ENCODE peak calls at places on chromosome 14, in seven cellular contexts. One of them, this sample, is unnamed.

GRCh38 chr14:100030441-100031153 is 34.6 kb upstream of the EVL start:
- DNase-seq in left lung: no peak
- DNase-seq in left ventricle myocardium inferior: no peak
- DNase-seq in esophagus squamous epithelium: no peak
- DNase-seq in tibial nerve: no peak
- DNase-seq in right atrium auricular region: no peak
- DNase-seq in CD8-positive, alpha-beta memory T cell: no peak
- DNase-seq in this sample: no peak

GRCh38 chr14:101118746-101119610 is 215.5 kb upstream of the RTL1 start:
- DNase-seq in right atrium auricular region: peak; percentile 54
- DNase-seq in CD8-positive, alpha-beta memory T cell: no peak
- DNase-seq in left lung: peak; percentile 76
- DNase-seq in esophagus squamous epithelium: no peak
- DNase-seq in left ventricle myocardium inferior: peak; percentile 43
- DNase-seq in tibial nerve: peak; percentile 54
- DNase-seq in this sample: no peak

GRCh38 chr14:54660712-54661111 is 93.8 kb downstream of the SAMD4A start:
- DNase-seq in left lung: no peak
- DNase-seq in esophagus squamous epithelium: no peak
- DNase-seq in tibial nerve: no peak
- DNase-seq in CD8-positive, alpha-beta memory T cell: no peak
- DNase-seq in right atrium auricular region: no peak
- DNase-seq in left ventricle myocardium inferior: no peak
- DNase-seq in this sample: no peak

GRCh38 chr14:34498684-34499412 is 36.8 kb upstream of the SPTSSA start:
- DNase-seq in left lung: no peak
- DNase-seq in tibial nerve: no peak
- DNase-seq in CD8-positive, alpha-beta memory T cell: no peak
- DNase-seq in right atrium auricular region: no peak
- DNase-seq in esophagus squamous epithelium: no peak
- DNase-seq in left ventricle myocardium inferior: no peak
- DNase-seq in this sample: no peak

GRCh38 chr14:96187216-96188050 is 17.2 kb upstream of the BDKRB2 start:
- DNase-seq in esophagus squamous epithelium: no peak
- DNase-seq in right atrium auricular region: no peak
- DNase-seq in tibial nerve: no peak
- DNase-seq in left ventricle myocardium inferior: no peak
- DNase-seq in CD8-positive, alpha-beta memory T cell: no peak
- DNase-seq in left lung: no peak
- DNase-seq in this sample: no peak

GRCh38 chr14:81313200-81313599 is 86.9 kb downstream of the STON2 start:
- DNase-seq in right atrium auricular region: no peak
- DNase-seq in tibial nerve: no peak
- DNase-seq in left ventricle myocardium inferior: no peak
- DNase-seq in left lung: no peak
- DNase-seq in esophagus squamous epithelium: no peak
- DNase-seq in CD8-positive, alpha-beta memory T cell: no peak
- DNase-seq in this sample: no peak

GRCh38 chr14:99137001-99137700 is 134.8 kb downstream of the BCL11B start:
- DNase-seq in esophagus squamous epithelium: no peak
- DNase-seq in right atrium auricular region: no peak
- DNase-seq in left ventricle myocardium inferior: no peak
- DNase-seq in CD8-positive, alpha-beta memory T cell: no peak
- DNase-seq in left lung: no peak
- DNase-seq in tibial nerve: no peak
- DNase-seq in this sample: no peak

GRCh38 chr14:101217972-101218371 is 314.4 kb upstream of the RTL1 start:
- DNase-seq in right atrium auricular region: peak; percentile 38
- DNase-seq in CD8-positive, alpha-beta memory T cell: no peak
- DNase-seq in esophagus squamous epithelium: no peak
- DNase-seq in left ventricle myocardium inferior: no peak
- DNase-seq in tibial nerve: no peak
- DNase-seq in left lung: no peak
- DNase-seq in this sample: no peak

GRCh38 chr14:65750906-65751305 is 338.4 kb downstream of the FUT8 start:
- DNase-seq in left ventricle myocardium inferior: no peak
- DNase-seq in right atrium auricular region: no peak
- DNase-seq in left lung: no peak
- DNase-seq in tibial nerve: no peak
- DNase-seq in esophagus squamous epithelium: no peak
- DNase-seq in CD8-positive, alpha-beta memory T cell: no peak
- DNase-seq in this sample: no peak

GRCh38 chr14:72554994-72555608 is 338.8 kb downstream of the DPF3 start:
- DNase-seq in esophagus squamous epithelium: no peak
- DNase-seq in tibial nerve: no peak
- DNase-seq in left lung: no peak
- DNase-seq in left ventricle myocardium inferior: no peak
- DNase-seq in right atrium auricular region: no peak
- DNase-seq in CD8-positive, alpha-beta memory T cell: no peak
- DNase-seq in this sample: no peak

GRCh38 chr14:92760524-92760805 is 12.0 kb upstream of the LGMN start:
- DNase-seq in left lung: no peak
- DNase-seq in left ventricle myocardium inferior: no peak
- DNase-seq in right atrium auricular region: no peak
- DNase-seq in tibial nerve: no peak
- DNase-seq in CD8-positive, alpha-beta memory T cell: no peak
- DNase-seq in esophagus squamous epithelium: no peak
- DNase-seq in this sample: no peak

GRCh38 chr14:92589213-92589852 is 75.8 kb downstream of the RIN3 start:
- DNase-seq in esophagus squamous epithelium: no peak
- DNase-seq in left ventricle myocardium inferior: no peak
- DNase-seq in tibial nerve: no peak
- DNase-seq in left lung: no peak
- DNase-seq in right atrium auricular region: no peak
- DNase-seq in CD8-positive, alpha-beta memory T cell: no peak
- DNase-seq in this sample: no peak

GRCh38 chr14:22845821-22846625 is 9.6 kb downstream of the MMP14 start:
- DNase-seq in tibial nerve: no peak
- DNase-seq in left ventricle myocardium inferior: no peak
- DNase-seq in right atrium auricular region: no peak
- DNase-seq in esophagus squamous epithelium: no peak
- DNase-seq in CD8-positive, alpha-beta memory T cell: no peak
- DNase-seq in left lung: peak; percentile 74
- DNase-seq in this sample: no peak

GRCh38 chr14:104428860-104429259 is 150.7 kb upstream of the C14orf180 start:
- DNase-seq in tibial nerve: no peak
- DNase-seq in CD8-positive, alpha-beta memory T cell: no peak
- DNase-seq in esophagus squamous epithelium: no peak
- DNase-seq in left ventricle myocardium inferior: no peak
- DNase-seq in left lung: no peak
- DNase-seq in right atrium auricular region: peak; percentile 30
- DNase-seq in this sample: no peak

GRCh38 chr14:75450381-75451276 is 22.8 kb downstream of the JDP2 start:
- DNase-seq in right atrium auricular region: no peak
- DNase-seq in tibial nerve: no peak
- DNase-seq in CD8-positive, alpha-beta memory T cell: no peak
- DNase-seq in left lung: no peak
- DNase-seq in left ventricle myocardium inferior: peak; percentile 54
- DNase-seq in esophagus squamous epithelium: no peak
- DNase-seq in this sample: no peak

GRCh38 chr14:68975667-68976066 is 3.4 kb downstream of the ACTN1 start:
- DNase-seq in left lung: no peak
- DNase-seq in esophagus squamous epithelium: no peak
- DNase-seq in left ventricle myocardium inferior: no peak
- DNase-seq in tibial nerve: no peak
- DNase-seq in CD8-positive, alpha-beta memory T cell: no peak
- DNase-seq in right atrium auricular region: no peak
- DNase-seq in this sample: no peak

GRCh38 chr14:65255583-65256443 is 153.5 kb upstream of the MAX start:
- DNase-seq in esophagus squamous epithelium: no peak
- DNase-seq in CD8-positive, alpha-beta memory T cell: peak; percentile 18
- DNase-seq in left lung: no peak
- DNase-seq in tibial nerve: no peak
- DNase-seq in right atrium auricular region: no peak
- DNase-seq in left ventricle myocardium inferior: no peak
- DNase-seq in this sample: no peak

GRCh38 chr14:103710771-103711392 is 4.4 kb downstream of the XRCC3 start:
- DNase-seq in esophagus squamous epithelium: no peak
- DNase-seq in tibial nerve: no peak
- DNase-seq in CD8-positive, alpha-beta memory T cell: no peak
- DNase-seq in right atrium auricular region: no peak
- DNase-seq in left lung: peak; percentile 28
- DNase-seq in left ventricle myocardium inferior: no peak
- DNase-seq in this sample: no peak

GRCh38 chr14:28653521-28653920 is 113.1 kb upstream of the FOXG1 start:
- DNase-seq in left ventricle myocardium inferior: no peak
- DNase-seq in left lung: no peak
- DNase-seq in esophagus squamous epithelium: no peak
- DNase-seq in tibial nerve: no peak
- DNase-seq in right atrium auricular region: no peak
- DNase-seq in CD8-positive, alpha-beta memory T cell: no peak
- DNase-seq in this sample: no peak

GRCh38 chr14:37590096-37590809 is 4.8 kb downstream of the FOXA1 start:
- DNase-seq in left ventricle myocardium inferior: no peak
- DNase-seq in left lung: no peak
- DNase-seq in tibial nerve: no peak
- DNase-seq in CD8-positive, alpha-beta memory T cell: no peak
- DNase-seq in esophagus squamous epithelium: no peak
- DNase-seq in right atrium auricular region: no peak
- DNase-seq in this sample: no peak

GRCh38 chr14:37591941-37592287 is 3.1 kb downstream of the FOXA1 start:
- DNase-seq in esophagus squamous epithelium: no peak
- DNase-seq in CD8-positive, alpha-beta memory T cell: no peak
- DNase-seq in left lung: peak; percentile 82
- DNase-seq in right atrium auricular region: no peak
- DNase-seq in tibial nerve: no peak
- DNase-seq in left ventricle myocardium inferior: no peak
- DNase-seq in this sample: no peak

GRCh38 chr14:37591311-37591940 is 3.6 kb downstream of the FOXA1 start:
- DNase-seq in left ventricle myocardium inferior: no peak
- DNase-seq in esophagus squamous epithelium: no peak
- DNase-seq in tibial nerve: no peak
- DNase-seq in right atrium auricular region: no peak
- DNase-seq in left lung: peak; percentile 81
- DNase-seq in CD8-positive, alpha-beta memory T cell: no peak
- DNase-seq in this sample: no peak

GRCh38 chr14:37588956-37589737 is 5.9 kb downstream of the FOXA1 start:
- DNase-seq in right atrium auricular region: no peak
- DNase-seq in left ventricle myocardium inferior: no peak
- DNase-seq in tibial nerve: no peak
- DNase-seq in CD8-positive, alpha-beta memory T cell: no peak
- DNase-seq in left lung: no peak
- DNase-seq in esophagus squamous epithelium: no peak
- DNase-seq in this sample: no peak

DNA sequence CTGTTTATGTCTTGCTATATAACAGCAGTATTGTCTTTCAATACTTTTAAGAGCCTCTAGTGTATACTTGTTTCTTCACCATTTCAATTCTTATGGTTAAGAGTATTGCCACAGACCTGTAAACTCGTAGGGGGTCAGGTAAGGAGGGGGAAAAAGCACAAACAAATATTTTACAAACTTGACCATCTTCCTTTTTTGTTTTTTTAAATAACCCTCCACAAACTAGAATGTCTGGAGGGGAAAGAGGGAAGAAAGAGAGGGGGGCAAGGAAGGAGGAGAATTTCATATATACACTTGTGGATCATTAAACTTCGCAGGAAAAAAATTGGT is 4.3 kb downstream of the FOXA1 start:
- DNase-seq in right atrium auricular region: no peak
- DNase-seq in left ventricle myocardium inferior: no peak
- DNase-seq in CD8-positive, alpha-beta memory T cell: no peak
- DNase-seq in left lung: no peak
- DNase-seq in tibial nerve: no peak
- DNase-seq in esophagus squamous epithelium: no peak
- DNase-seq in this sample: no peak
- H3K4me3 ChIP-seq in right atrium auricular region: no peak overlapping the region
- H3K4me3 ChIP-seq in left ventricle myocardium inferior: no peak overlapping the region
- H3K4me3 ChIP-seq in CD8-positive, alpha-beta memory T cell: no peak overlapping the region
- H3K4me3 ChIP-seq in left lung: no peak overlapping the region
- H3K4me3 ChIP-seq in tibial nerve: no peak overlapping the region
- H3K4me3 ChIP-seq in esophagus squamous epithelium: peak overlapping the region; percentile 60
- H3K4me3 ChIP-seq in this sample: no peak overlapping the region

DNA sequence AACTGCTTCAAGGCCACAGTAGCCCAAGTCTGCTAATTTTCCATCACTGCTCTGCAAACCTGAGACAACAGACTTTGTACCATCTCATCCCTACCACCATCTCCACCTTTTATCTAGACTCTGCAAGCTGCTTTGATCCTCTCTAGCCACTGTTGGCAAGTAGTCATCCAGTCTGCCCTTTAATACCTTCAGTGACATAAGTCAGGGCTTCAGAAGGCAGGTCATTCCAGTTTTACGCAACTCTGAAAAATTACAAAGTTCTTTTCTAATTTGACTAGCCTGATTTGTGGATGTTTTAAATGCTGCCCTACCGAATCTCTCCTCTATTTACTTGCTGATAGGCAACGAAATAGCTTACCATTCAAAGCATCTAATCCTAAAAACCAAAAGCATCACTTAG is 2.8 kb downstream of the FERMT2 start:
- DNase-seq in left lung: no peak
- DNase-seq in CD8-positive, alpha-beta memory T cell: no peak
- DNase-seq in esophagus squamous epithelium: no peak
- DNase-seq in left ventricle myocardium inferior: no peak
- DNase-seq in right atrium auricular region: no peak
- DNase-seq in tibial nerve: no peak
- DNase-seq in this sample: no peak
- H3K4me3 ChIP-seq in left lung: no peak overlapping the region
- H3K4me3 ChIP-seq in CD8-positive, alpha-beta memory T cell: no peak overlapping the region
- H3K4me3 ChIP-seq in esophagus squamous epithelium: no peak overlapping the region
- H3K4me3 ChIP-seq in left ventricle myocardium inferior: peak overlapping the region; percentile 95
- H3K4me3 ChIP-seq in right atrium auricular region: no peak overlapping the region
- H3K4me3 ChIP-seq in tibial nerve: no peak overlapping the region
- H3K4me3 ChIP-seq in this sample: no peak overlapping the region

GRCh38 chr14:76957224-76957881 is 71.2 kb downstream of the IRF2BPL start:
- DNase-seq in right atrium auricular region: no peak
- DNase-seq in left ventricle myocardium inferior: no peak
- DNase-seq in esophagus squamous epithelium: no peak
- DNase-seq in left lung: no peak
- DNase-seq in tibial nerve: no peak
- DNase-seq in CD8-positive, alpha-beta memory T cell: no peak
- DNase-seq in this sample: no peak
- H3K4me3 ChIP-seq in right atrium auricular region: no peak overlapping the region
- H3K4me3 ChIP-seq in left ventricle myocardium inferior: peak overlapping the region; percentile 61
- H3K4me3 ChIP-seq in esophagus squamous epithelium: no peak overlapping the region
- H3K4me3 ChIP-seq in left lung: no peak overlapping the region
- H3K4me3 ChIP-seq in tibial nerve: no peak overlapping the region
- H3K4me3 ChIP-seq in CD8-positive, alpha-beta memory T cell: peak overlapping the region; percentile 50
- H3K4me3 ChIP-seq in this sample: peak overlapping the region; percentile 74

GRCh38 chr14:106200539-106201310 is 674.3 kb downstream of the TMEM121 start:
- DNase-seq in esophagus squamous epithelium: no peak
- DNase-seq in right atrium auricular region: no peak
- DNase-seq in left ventricle myocardium inferior: no peak
- DNase-seq in tibial nerve: no peak
- DNase-seq in left lung: no peak
- DNase-seq in CD8-positive, alpha-beta memory T cell: no peak
- DNase-seq in this sample: peak; percentile 54

GRCh38 chr14:106207316-106207715 is 680.9 kb downstream of the TMEM121 start:
- DNase-seq in left ventricle myocardium inferior: no peak
- DNase-seq in esophagus squamous epithelium: no peak
- DNase-seq in CD8-positive, alpha-beta memory T cell: no peak
- DNase-seq in right atrium auricular region: no peak
- DNase-seq in left lung: no peak
- DNase-seq in tibial nerve: no peak
- DNase-seq in this sample: no peak

GRCh38 chr14:106201376-106201775 is 675.0 kb downstream of the TMEM121 start:
- DNase-seq in right atrium auricular region: no peak
- DNase-seq in esophagus squamous epithelium: no peak
- DNase-seq in left lung: no peak
- DNase-seq in tibial nerve: no peak
- DNase-seq in CD8-positive, alpha-beta memory T cell: no peak
- DNase-seq in left ventricle myocardium inferior: no peak
- DNase-seq in this sample: no peak

GRCh38 chr14:106204063-106204462 is 677.7 kb downstream of the TMEM121 start:
- DNase-seq in tibial nerve: no peak
- DNase-seq in left ventricle myocardium inferior: no peak
- DNase-seq in CD8-positive, alpha-beta memory T cell: no peak
- DNase-seq in left lung: no peak
- DNase-seq in esophagus squamous epithelium: no peak
- DNase-seq in right atrium auricular region: no peak
- DNase-seq in this sample: no peak

GRCh38 chr14:106203438-106203837 is 677.1 kb downstream of the TMEM121 start:
- DNase-seq in tibial nerve: no peak
- DNase-seq in left lung: no peak
- DNase-seq in CD8-positive, alpha-beta memory T cell: no peak
- DNase-seq in right atrium auricular region: no peak
- DNase-seq in left ventricle myocardium inferior: no peak
- DNase-seq in esophagus squamous epithelium: no peak
- DNase-seq in this sample: no peak
- H3K4me3 ChIP-seq in tibial nerve: no peak overlapping the region
- H3K4me3 ChIP-seq in left lung: no peak overlapping the region
- H3K4me3 ChIP-seq in CD8-positive, alpha-beta memory T cell: no peak overlapping the region
- H3K4me3 ChIP-seq in right atrium auricular region: no peak overlapping the region
- H3K4me3 ChIP-seq in left ventricle myocardium inferior: no peak overlapping the region
- H3K4me3 ChIP-seq in esophagus squamous epithelium: no peak overlapping the region
- H3K4me3 ChIP-seq in this sample: no peak overlapping the region